ENCODE peak calls at places on chromosomes 7 and 10, in ten cellular contexts. One of them, this sample, is unnamed.

GRCh38 chr7:117281562-117281961 is 41.3 kb downstream of the WNT2 start:
- DNase-seq in activated CD4-positive, CD25-positive, alpha-beta regulatory T cell: no peak
- DNase-seq in BJ: no peak
- DNase-seq in stimulated activated CD4-positive, alpha-beta T cell treated with anti-CD3 and anti-CD28 coated beads, Interleukin-12 subunit alpha, Interleukin-12 subunit beta, amount 100 ng/mL, for 24 hours: no peak
- DNase-seq in CD8-positive, alpha-beta memory T cell: no peak
- DNase-seq in H9: no peak
- DNase-seq in bronchial epithelial cell: peak
- DNase-seq in Calu3: no peak
- DNase-seq in NCI-H748 treated with DMSO at 0.1 percent for 48 hours: no peak
- DNase-seq in AG08396: no peak
- DNase-seq in this sample: no peak

GRCh38 chr10:25642736-25643135 is 291.3 kb upstream of the MYO3A start:
- DNase-seq in activated CD4-positive, CD25-positive, alpha-beta regulatory T cell: no peak
- DNase-seq in NCI-H748 treated with DMSO at 0.1 percent for 48 hours: no peak
- DNase-seq in AG08396: no peak
- DNase-seq in bronchial epithelial cell: no peak
- DNase-seq in H9: no peak
- DNase-seq in Calu3: no peak
- DNase-seq in stimulated activated CD4-positive, alpha-beta T cell treated with anti-CD3 and anti-CD28 coated beads, Interleukin-12 subunit alpha, Interleukin-12 subunit beta, amount 100 ng/mL, for 24 hours: no peak
- DNase-seq in BJ: no peak
- DNase-seq in CD8-positive, alpha-beta memory T cell: no peak
- DNase-seq in this sample: no peak

GRCh38 chr7:153440781-153441180 is 611.4 kb upstream of the DPP6 start:
- DNase-seq in activated CD4-positive, CD25-positive, alpha-beta regulatory T cell: no peak
- DNase-seq in AG08396: no peak
- DNase-seq in H9: no peak
- DNase-seq in NCI-H748 treated with DMSO at 0.1 percent for 48 hours: no peak
- DNase-seq in stimulated activated CD4-positive, alpha-beta T cell treated with anti-CD3 and anti-CD28 coated beads, Interleukin-12 subunit alpha, Interleukin-12 subunit beta, amount 100 ng/mL, for 24 hours: no peak
- DNase-seq in BJ: no peak
- DNase-seq in CD8-positive, alpha-beta memory T cell: no peak
- DNase-seq in Calu3: no peak
- DNase-seq in bronchial epithelial cell: no peak
- DNase-seq in this sample: no peak

GRCh38 chr10:110503528-110504110 is 5.9 kb downstream of the DUSP5 start:
- DNase-seq in BJ: no peak
- DNase-seq in stimulated activated CD4-positive, alpha-beta T cell treated with anti-CD3 and anti-CD28 coated beads, Interleukin-12 subunit alpha, Interleukin-12 subunit beta, amount 100 ng/mL, for 24 hours: no peak
- DNase-seq in CD8-positive, alpha-beta memory T cell: no peak
- DNase-seq in H9: no peak
- DNase-seq in AG08396: no peak
- DNase-seq in bronchial epithelial cell: no peak
- DNase-seq in Calu3: no peak
- DNase-seq in activated CD4-positive, CD25-positive, alpha-beta regulatory T cell: no peak
- DNase-seq in NCI-H748 treated with DMSO at 0.1 percent for 48 hours: no peak
- DNase-seq in this sample: no peak

GRCh38 chr10:29443745-29444523 is 155.1 kb downstream of the LYZL1 start:
- DNase-seq in NCI-H748 treated with DMSO at 0.1 percent for 48 hours: no peak
- DNase-seq in activated CD4-positive, CD25-positive, alpha-beta regulatory T cell: no peak
- DNase-seq in BJ: no peak
- DNase-seq in H9: peak
- DNase-seq in Calu3: no peak
- DNase-seq in AG08396: no peak
- DNase-seq in stimulated activated CD4-positive, alpha-beta T cell treated with anti-CD3 and anti-CD28 coated beads, Interleukin-12 subunit alpha, Interleukin-12 subunit beta, amount 100 ng/mL, for 24 hours: no peak
- DNase-seq in CD8-positive, alpha-beta memory T cell: no peak
- DNase-seq in bronchial epithelial cell: peak
- DNase-seq in this sample: peak

GRCh38 chr10:129800796-129801340 is 163.2 kb downstream of the EBF3 start:
- DNase-seq in bronchial epithelial cell: no peak
- DNase-seq in CD8-positive, alpha-beta memory T cell: no peak
- DNase-seq in H9: peak
- DNase-seq in AG08396: no peak
- DNase-seq in NCI-H748 treated with DMSO at 0.1 percent for 48 hours: no peak
- DNase-seq in BJ: no peak
- DNase-seq in Calu3: no peak
- DNase-seq in activated CD4-positive, CD25-positive, alpha-beta regulatory T cell: no peak
- DNase-seq in stimulated activated CD4-positive, alpha-beta T cell treated with anti-CD3 and anti-CD28 coated beads, Interleukin-12 subunit alpha, Interleukin-12 subunit beta, amount 100 ng/mL, for 24 hours: no peak
- DNase-seq in this sample: no peak

GRCh38 chr7:29431686-29432085 is 131.9 kb upstream of the PRR15 start:
- DNase-seq in AG08396: no peak
- DNase-seq in bronchial epithelial cell: no peak
- DNase-seq in NCI-H748 treated with DMSO at 0.1 percent for 48 hours: no peak
- DNase-seq in BJ: no peak
- DNase-seq in CD8-positive, alpha-beta memory T cell: no peak
- DNase-seq in H9: no peak
- DNase-seq in stimulated activated CD4-positive, alpha-beta T cell treated with anti-CD3 and anti-CD28 coated beads, Interleukin-12 subunit alpha, Interleukin-12 subunit beta, amount 100 ng/mL, for 24 hours: no peak
- DNase-seq in activated CD4-positive, CD25-positive, alpha-beta regulatory T cell: no peak
- DNase-seq in Calu3: no peak
- DNase-seq in this sample: no peak

GRCh38 chr7:142153400-142153799 is 41.9 kb downstream of the MGAM2 start:
- DNase-seq in CD8-positive, alpha-beta memory T cell: no peak
- DNase-seq in stimulated activated CD4-positive, alpha-beta T cell treated with anti-CD3 and anti-CD28 coated beads, Interleukin-12 subunit alpha, Interleukin-12 subunit beta, amount 100 ng/mL, for 24 hours: no peak
- DNase-seq in NCI-H748 treated with DMSO at 0.1 percent for 48 hours: peak
- DNase-seq in activated CD4-positive, CD25-positive, alpha-beta regulatory T cell: no peak
- DNase-seq in Calu3: peak
- DNase-seq in H9: no peak
- DNase-seq in AG08396: no peak
- DNase-seq in BJ: no peak
- DNase-seq in bronchial epithelial cell: peak
- DNase-seq in this sample: peak

GRCh38 chr10:82438277-82438676 is 563.3 kb downstream of the NRG3 start:
- DNase-seq in bronchial epithelial cell: no peak
- DNase-seq in CD8-positive, alpha-beta memory T cell: no peak
- DNase-seq in BJ: no peak
- DNase-seq in H9: no peak
- DNase-seq in AG08396: no peak
- DNase-seq in Calu3: no peak
- DNase-seq in NCI-H748 treated with DMSO at 0.1 percent for 48 hours: no peak
- DNase-seq in activated CD4-positive, CD25-positive, alpha-beta regulatory T cell: no peak
- DNase-seq in stimulated activated CD4-positive, alpha-beta T cell treated with anti-CD3 and anti-CD28 coated beads, Interleukin-12 subunit alpha, Interleukin-12 subunit beta, amount 100 ng/mL, for 24 hours: no peak
- DNase-seq in this sample: no peak

GRCh38 chr10:29105516-29106215 is 183.2 kb upstream of the LYZL1 start:
- DNase-seq in bronchial epithelial cell: peak
- DNase-seq in stimulated activated CD4-positive, alpha-beta T cell treated with anti-CD3 and anti-CD28 coated beads, Interleukin-12 subunit alpha, Interleukin-12 subunit beta, amount 100 ng/mL, for 24 hours: no peak
- DNase-seq in activated CD4-positive, CD25-positive, alpha-beta regulatory T cell: no peak
- DNase-seq in AG08396: peak
- DNase-seq in NCI-H748 treated with DMSO at 0.1 percent for 48 hours: no peak
- DNase-seq in BJ: peak
- DNase-seq in H9: no peak
- DNase-seq in Calu3: peak
- DNase-seq in CD8-positive, alpha-beta memory T cell: no peak
- DNase-seq in this sample: no peak

GRCh38 chr7:2180081-2180480 is 52.7 kb downstream of the MAD1L1 start:
- DNase-seq in bronchial epithelial cell: no peak
- DNase-seq in stimulated activated CD4-positive, alpha-beta T cell treated with anti-CD3 and anti-CD28 coated beads, Interleukin-12 subunit alpha, Interleukin-12 subunit beta, amount 100 ng/mL, for 24 hours: no peak
- DNase-seq in CD8-positive, alpha-beta memory T cell: no peak
- DNase-seq in activated CD4-positive, CD25-positive, alpha-beta regulatory T cell: no peak
- DNase-seq in H9: peak
- DNase-seq in BJ: no peak
- DNase-seq in Calu3: no peak
- DNase-seq in AG08396: no peak
- DNase-seq in NCI-H748 treated with DMSO at 0.1 percent for 48 hours: no peak
- DNase-seq in this sample: no peak

This sample was measured in Karpas-422.